ENCODE peak calls at places on chromosomes 1 and 21, in eight cellular contexts. S is brain microvascular endothelial cell, M is heart right ventricle, Z is PC-9, R is hepatocyte, L is IMR-90, Q is HL-60, I is transverse colon. G is an unnamed sample.

GRCh38 chr1:6592865-6593593 is 9.6 kb downstream of the KLHL21 start:
- DNase-seq in S (no peak), M (no peak), Z (no peak), R (no peak), L (no peak), Q (no peak), I (no peak), G (no peak)

GRCh38 chr1:46673749-46674182 is 2.1 kb downstream of the TEX38 start:
- DNase-seq in S (peak; percentile 79), M (no peak), Z (no peak), R (peak; percentile 39), L (peak; percentile 76), Q (no peak), I (no peak), G (no peak)

GRCh38 chr1:8763888-8764287 is 53.6 kb downstream of the RERE start:
- DNase-seq in S (no peak), M (no peak), Z (no peak), R (no peak), L (peak; percentile 9), Q (no peak), I (no peak), G (no peak)

GRCh38 chr1:54153548-54154439 is 994 bp upstream of the CDCP2 start:
- DNase-seq in S (peak; percentile 55), M (peak; percentile 31), Z (peak; percentile 66), R (peak; percentile 76), L (peak; percentile 65), Q (peak; percentile 52), I (peak; percentile 55), G (no peak)

GRCh38 chr1:1373051-1373450 is 2.0 kb downstream of the AURKAIP1 start:
- DNase-seq in S (no peak), M (no peak), Z (no peak), R (no peak), L (no peak), Q (no peak), I (no peak), G (no peak)

GRCh38 chr1:245810181-245810727 is 655.5 kb downstream of the KIF26B start:
- DNase-seq in S (no peak), M (no peak), Z (no peak), R (no peak), L (no peak), Q (no peak), I (no peak), G (no peak)

GRCh38 chr1:40848530-40849189 is 13.5 kb downstream of the CITED4 start:
- DNase-seq in S (peak; percentile 62), M (peak; percentile 50), Z (peak; percentile 65), R (peak; percentile 86), L (peak; percentile 68), Q (peak; percentile 59), I (peak; percentile 74), G (no peak)

GRCh38 chr1:224042557-224043118 is 71.3 kb upstream of the FBXO28 start:
- DNase-seq in S (no peak), M (no peak), Z (no peak), R (no peak), L (peak; percentile 45), Q (no peak), I (no peak), G (no peak)

GRCh38 chr1:66231162-66232077 is 302.5 kb upstream of the SGIP1 start:
- DNase-seq in S (no peak), M (no peak), Z (peak; percentile 59), R (no peak), L (peak; percentile 52), Q (no peak), I (no peak), G (no peak)

GRCh38 chr1:65147424-65148177 is 402 bp upstream of the AK4 start:
- DNase-seq in S (no peak), M (peak; percentile 61), Z (peak; percentile 45), R (peak; percentile 78), L (no peak), Q (peak; percentile 30), I (peak; percentile 62), G (peak; percentile 38)

GRCh38 chr1:26102046-26102925 is 9.3 kb upstream of the PDIK1L start:
- DNase-seq in S (no peak), M (no peak), Z (no peak), R (no peak), L (peak; percentile 47), Q (no peak), I (no peak), G (no peak)

GRCh38 chr1:29820401-29820800 is 584.1 kb downstream of the PTPRU start:
- DNase-seq in S (no peak), M (no peak), Z (peak; percentile 41), R (no peak), L (no peak), Q (no peak), I (no peak), G (no peak)

GRCh38 chr1:1422465-1423244 is 1.6 kb upstream of the ANKRD65 start:
- DNase-seq in S (peak; percentile 49), M (no peak), Z (peak; percentile 78), R (no peak), L (peak; percentile 50), Q (no peak), I (no peak), G (no peak)

GRCh38 chr1:236522937-236523703 is 662 bp upstream of the LGALS8 start:
- DNase-seq in S (no peak), M (peak; percentile 42), Z (no peak), R (peak; percentile 60), L (no peak), Q (no peak), I (peak; percentile 50), G (peak; percentile 80)

GRCh38 chr1:212699839-212700596 is at the start of gene BATF3:
- DNase-seq in S (no peak), M (peak; percentile 72), Z (no peak), R (peak; percentile 20), L (no peak), Q (no peak), I (peak; percentile 49), G (peak; percentile 93)

GRCh38 chr1:162398999-162399580 is 12.8 kb downstream of the SH2D1B start:
- DNase-seq in S (no peak), M (no peak), Z (no peak), R (no peak), L (no peak), Q (no peak), I (no peak), G (no peak)

GRCh38 chr1:192749349-192749748 is 59.5 kb upstream of the RGS2 start:
- DNase-seq in S (no peak), M (no peak), Z (no peak), R (no peak), L (no peak), Q (no peak), I (no peak), G (no peak)

GRCh38 chr1:202037706-202038296 is 27.4 kb downstream of the ELF3 start:
- DNase-seq in S (peak; percentile 66), M (no peak), Z (no peak), R (no peak), L (peak; percentile 72), Q (no peak), I (no peak), G (no peak)

GRCh38 chr1:47593001-47593568 is 155.2 kb downstream of the FOXD2 start:
- DNase-seq in S (no peak), M (no peak), Z (no peak), R (peak; percentile 48), L (no peak), Q (no peak), I (no peak), G (peak; percentile 71)

GRCh38 chr1:174160109-174160473 is 771 bp downstream of the RABGAP1L start:
- DNase-seq in S (peak; percentile 22), M (peak; percentile 58), Z (no peak), R (peak; percentile 73), L (peak; percentile 39), Q (peak; percentile 33), I (peak; percentile 80), G (peak; percentile 85)

GRCh38 chr1:118151312-118151937 is 33.6 kb downstream of the SPAG17 start:
- DNase-seq in S (peak; percentile 76), M (no peak), Z (peak; percentile 45), R (peak; percentile 71), L (peak; percentile 67), Q (peak; percentile 19), I (peak; percentile 28), G (no peak)

GRCh38 chr1:145846191-145846590 is 761 bp downstream of the NUDT17 start:
- DNase-seq in S (no peak), M (no peak), Z (no peak), R (peak; percentile 61), L (peak; percentile 31), Q (peak; percentile 39), I (no peak), G (no peak)

GRCh38 chr1:182671779-182672486 is 12.5 kb downstream of the RGS8 start:
- DNase-seq in S (no peak), M (no peak), Z (no peak), R (no peak), L (no peak), Q (no peak), I (no peak), G (no peak)

GRCh38 chr1:32872189-32872898 is 1.6 kb upstream of the FNDC5 start:
- DNase-seq in S (peak; percentile 31), M (peak; percentile 59), Z (peak; percentile 35), R (peak; percentile 85), L (peak; percentile 11), Q (peak; percentile 44), I (peak; percentile 75), G (peak; percentile 54)
- H3K4me3 ChIP-seq in S (no peak overlapping the region), M (no peak overlapping the region), Z (no peak overlapping the region), R (no peak overlapping the region), L (no peak overlapping the region), Q (no peak overlapping the region), I (no peak overlapping the region), G (no peak overlapping the region)

DNA sequence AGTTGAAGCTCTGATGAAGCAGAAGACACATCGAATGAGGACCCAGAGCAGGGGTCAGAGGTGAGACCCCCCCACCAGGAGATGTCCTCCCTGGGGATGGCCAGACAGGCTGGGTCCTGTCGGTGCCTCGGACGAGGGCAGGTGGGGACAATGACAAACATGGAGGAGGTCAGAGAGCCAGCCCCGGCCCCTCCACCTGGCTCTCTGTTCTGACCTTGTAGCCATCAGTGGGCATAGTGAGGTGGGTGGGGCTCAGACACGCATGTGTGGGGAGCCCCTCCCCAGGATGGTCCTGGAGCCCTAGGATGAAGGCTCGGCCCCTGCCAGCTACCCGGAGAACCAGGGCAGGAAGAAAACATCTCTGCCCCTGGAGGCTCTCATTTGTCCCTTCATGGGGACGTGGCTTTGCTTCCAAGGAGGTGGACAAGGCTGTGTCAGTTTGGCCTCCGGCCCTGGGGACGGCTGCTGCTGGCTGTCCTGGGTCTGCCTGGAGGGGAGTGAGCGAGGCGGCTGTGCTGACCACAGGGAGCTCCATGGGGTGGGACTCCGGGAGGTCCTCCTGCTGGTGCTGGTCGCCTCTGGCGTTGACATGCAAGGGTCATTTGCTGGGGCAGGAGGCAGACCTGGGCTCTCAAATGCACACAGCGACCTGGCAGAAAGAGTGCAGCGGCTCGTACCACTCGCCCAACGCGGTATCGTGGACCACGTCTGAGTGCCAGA is 2.6 kb downstream of the KRTAP10-6 start:
- DNase-seq in S (no peak), M (no peak), Z (no peak), R (no peak), L (no peak), Q (no peak), I (no peak), G (no peak)
- H3K27ac ChIP-seq in S (no peak overlapping the region), M (no peak overlapping the region), Z (no peak overlapping the region), R (no peak overlapping the region), L (no peak overlapping the region), Q (no peak overlapping the region), I (no peak overlapping the region), G (no peak overlapping the region)

GRCh38 chr1:79044974-79045650 is 38.6 kb upstream of the ADGRL4 start:
- DNase-seq in S (no peak), M (no peak), Z (no peak), R (no peak), L (no peak), Q (no peak), I (no peak), G (no peak)
- TF ChIP-seq CTCF in S (peak; percentile 36), M (no peak), Z (no peak), R (no peak), L (no peak), Q (no peak), I (no peak), G (no peak)

GRCh38 chr1:193786996-193787546 is 600.7 kb upstream of the B3GALT2 start:
- DNase-seq in S (no peak), M (no peak), Z (no peak), R (peak; percentile 24), L (no peak), Q (no peak), I (peak; percentile 27), G (no peak)
- H3K4me3 ChIP-seq in S (no peak overlapping the region), M (no peak overlapping the region), Z (no peak overlapping the region), R (no peak overlapping the region), L (no peak overlapping the region), Q (no peak overlapping the region), I (no peak overlapping the region), G (no peak overlapping the region)

G was measured in left lung.